ENCODE peak calls at places on chromosome 5, in ten cellular contexts. One of them, this sample, is unnamed. For H3K4me1 and H3K36me3, the result is how much of the 10 kb centered on the place peaks cover.

GRCh38 chr5:35954175-35954574 is 15.8 kb upstream of the CAPSL start:
- DNase-seq in colonic mucosa: no peak
- DNase-seq in tibial artery: no peak
- DNase-seq in lower lobe of right lung: no peak
- DNase-seq in stomach: no peak
- DNase-seq in A673: no peak
- DNase-seq in astrocyte: no peak
- DNase-seq in psoas muscle: no peak
- DNase-seq in cardiac muscle cell: no peak
- DNase-seq in ascending aorta: no peak
- DNase-seq in this sample: no peak

GRCh38 chr5:167688731-167689130 is 602.7 kb upstream of the WWC1 start:
- DNase-seq in psoas muscle: no peak
- DNase-seq in astrocyte: peak
- DNase-seq in lower lobe of right lung: no peak
- DNase-seq in colonic mucosa: no peak
- DNase-seq in tibial artery: no peak
- DNase-seq in stomach: no peak
- DNase-seq in cardiac muscle cell: no peak
- DNase-seq in A673: no peak
- DNase-seq in ascending aorta: no peak
- DNase-seq in this sample: no peak

GRCh38 chr5:174608631-174609097 is 115.7 kb upstream of the MSX2 start:
- DNase-seq in cardiac muscle cell: peak
- DNase-seq in psoas muscle: peak
- DNase-seq in ascending aorta: peak
- DNase-seq in colonic mucosa: no peak
- DNase-seq in A673: no peak
- DNase-seq in lower lobe of right lung: peak
- DNase-seq in stomach: peak
- DNase-seq in astrocyte: peak
- DNase-seq in tibial artery: peak
- DNase-seq in this sample: peak

GRCh38 chr5:53479045-53479655 is 1.3 kb upstream of the FST start:
- DNase-seq in psoas muscle: no peak
- DNase-seq in cardiac muscle cell: no peak
- DNase-seq in stomach: no peak
- DNase-seq in lower lobe of right lung: no peak
- DNase-seq in astrocyte: peak
- DNase-seq in ascending aorta: no peak
- DNase-seq in tibial artery: no peak
- DNase-seq in colonic mucosa: no peak
- DNase-seq in A673: peak
- DNase-seq in this sample: no peak

GRCh38 chr5:124061663-124062062 is 549.7 kb downstream of the CSNK1G3 start:
- DNase-seq in astrocyte: peak
- DNase-seq in colonic mucosa: peak
- DNase-seq in psoas muscle: no peak
- DNase-seq in cardiac muscle cell: no peak
- DNase-seq in lower lobe of right lung: no peak
- DNase-seq in stomach: peak
- DNase-seq in ascending aorta: no peak
- DNase-seq in A673: peak
- DNase-seq in tibial artery: no peak
- DNase-seq in this sample: no peak

GRCh38 chr5:74303575-74303974 is 337.0 kb downstream of the ENC1 start:
- DNase-seq in A673: no peak
- DNase-seq in ascending aorta: no peak
- DNase-seq in tibial artery: no peak
- DNase-seq in psoas muscle: no peak
- DNase-seq in astrocyte: no peak
- DNase-seq in colonic mucosa: no peak
- DNase-seq in stomach: no peak
- DNase-seq in lower lobe of right lung: no peak
- DNase-seq in cardiac muscle cell: no peak
- DNase-seq in this sample: no peak

GRCh38 chr5:133533541-133533940 is 78.8 kb downstream of the FSTL4 start:
- DNase-seq in ascending aorta: no peak
- DNase-seq in psoas muscle: no peak
- DNase-seq in stomach: no peak
- DNase-seq in tibial artery: no peak
- DNase-seq in colonic mucosa: no peak
- DNase-seq in astrocyte: no peak
- DNase-seq in cardiac muscle cell: no peak
- DNase-seq in A673: no peak
- DNase-seq in lower lobe of right lung: no peak
- DNase-seq in this sample: no peak

GRCh38 chr5:98938459-98938858 is 9.7 kb upstream of the CHD1 start:
- DNase-seq in colonic mucosa: no peak
- DNase-seq in psoas muscle: no peak
- DNase-seq in A673: no peak
- DNase-seq in astrocyte: peak
- DNase-seq in lower lobe of right lung: no peak
- DNase-seq in tibial artery: no peak
- DNase-seq in stomach: no peak
- DNase-seq in ascending aorta: no peak
- DNase-seq in cardiac muscle cell: peak
- DNase-seq in this sample: no peak

GRCh38 chr5:17069995-17070405 is 133.9 kb upstream of the MYO10 start:
- DNase-seq in ascending aorta: no peak
- DNase-seq in lower lobe of right lung: no peak
- DNase-seq in cardiac muscle cell: peak
- DNase-seq in A673: peak
- DNase-seq in stomach: peak
- DNase-seq in astrocyte: peak
- DNase-seq in colonic mucosa: peak
- DNase-seq in tibial artery: no peak
- DNase-seq in psoas muscle: no peak
- DNase-seq in this sample: no peak

GRCh38 chr5:93578813-93579560 is 2.0 kb downstream of the NR2F1-AS1 start:
- DNase-seq in tibial artery: no peak
- DNase-seq in A673: peak
- DNase-seq in psoas muscle: no peak
- DNase-seq in colonic mucosa: peak
- DNase-seq in stomach: no peak
- DNase-seq in astrocyte: peak
- DNase-seq in cardiac muscle cell: no peak
- DNase-seq in ascending aorta: no peak
- DNase-seq in lower lobe of right lung: peak
- DNase-seq in this sample: no peak

GRCh38 chr5:93576015-93576414 is 5.0 kb downstream of the NR2F1-AS1 start:
- DNase-seq in cardiac muscle cell: no peak
- DNase-seq in psoas muscle: no peak
- DNase-seq in stomach: no peak
- DNase-seq in tibial artery: no peak
- DNase-seq in astrocyte: no peak
- DNase-seq in ascending aorta: no peak
- DNase-seq in A673: no peak
- DNase-seq in colonic mucosa: no peak
- DNase-seq in lower lobe of right lung: no peak
- DNase-seq in this sample: no peak

GRCh38 chr5:93576994-93577575 is 3.9 kb downstream of the NR2F1-AS1 start:
- DNase-seq in A673: no peak
- DNase-seq in tibial artery: no peak
- DNase-seq in astrocyte: no peak
- DNase-seq in ascending aorta: no peak
- DNase-seq in psoas muscle: no peak
- DNase-seq in colonic mucosa: no peak
- DNase-seq in lower lobe of right lung: no peak
- DNase-seq in cardiac muscle cell: no peak
- DNase-seq in stomach: no peak
- DNase-seq in this sample: no peak

GRCh38 chr5:93578179-93578812 is 2.7 kb downstream of the NR2F1-AS1 start:
- DNase-seq in lower lobe of right lung: no peak
- DNase-seq in cardiac muscle cell: no peak
- DNase-seq in ascending aorta: no peak
- DNase-seq in stomach: no peak
- DNase-seq in colonic mucosa: no peak
- DNase-seq in psoas muscle: no peak
- DNase-seq in A673: no peak
- DNase-seq in astrocyte: peak
- DNase-seq in tibial artery: no peak
- DNase-seq in this sample: no peak

GRCh38 chr5:93577807-93578178 is 3.2 kb downstream of the NR2F1-AS1 start:
- DNase-seq in astrocyte: no peak
- DNase-seq in A673: no peak
- DNase-seq in stomach: no peak
- DNase-seq in ascending aorta: no peak
- DNase-seq in tibial artery: no peak
- DNase-seq in colonic mucosa: no peak
- DNase-seq in lower lobe of right lung: no peak
- DNase-seq in psoas muscle: no peak
- DNase-seq in cardiac muscle cell: no peak
- DNase-seq in this sample: no peak
- H3K4me1 ChIP-seq in astrocyte: half or more
- H3K4me1 ChIP-seq in A673: under half
- H3K4me1 ChIP-seq in stomach: half or more
- H3K4me1 ChIP-seq in ascending aorta: under half
- H3K4me1 ChIP-seq in tibial artery: under half
- H3K4me1 ChIP-seq in colonic mucosa: under half
- H3K4me1 ChIP-seq in lower lobe of right lung: under half
- H3K4me1 ChIP-seq in psoas muscle: under half
- H3K4me1 ChIP-seq in cardiac muscle cell: under half
- H3K4me1 ChIP-seq in this sample: under half

GRCh38 chr5:154236459-154237375 is 46.2 kb downstream of the GALNT10 start:
- DNase-seq in lower lobe of right lung: no peak
- DNase-seq in cardiac muscle cell: no peak
- DNase-seq in astrocyte: no peak
- DNase-seq in tibial artery: no peak
- DNase-seq in ascending aorta: no peak
- DNase-seq in psoas muscle: no peak
- DNase-seq in stomach: no peak
- DNase-seq in colonic mucosa: no peak
- DNase-seq in A673: no peak
- DNase-seq in this sample: no peak
- TF ChIP-seq CTCF in lower lobe of right lung: no peak
- TF ChIP-seq CTCF in cardiac muscle cell: no peak
- TF ChIP-seq CTCF in astrocyte: no peak
- TF ChIP-seq CTCF in tibial artery: no peak
- TF ChIP-seq CTCF in ascending aorta: no peak
- TF ChIP-seq CTCF in psoas muscle: no peak
- TF ChIP-seq CTCF in stomach: no peak
- TF ChIP-seq CTCF in colonic mucosa: no peak
- TF ChIP-seq CTCF in A673: no peak
- TF ChIP-seq CTCF in this sample: no peak

GRCh38 chr5:134560698-134561097 is 35.2 kb downstream of the JADE2 start:
- DNase-seq in A673: no peak
- DNase-seq in colonic mucosa: no peak
- DNase-seq in astrocyte: no peak
- DNase-seq in stomach: no peak
- DNase-seq in ascending aorta: no peak
- DNase-seq in tibial artery: no peak
- DNase-seq in lower lobe of right lung: no peak
- DNase-seq in psoas muscle: no peak
- DNase-seq in cardiac muscle cell: no peak
- DNase-seq in this sample: no peak

GRCh38 chr5:134556994-134557393 is 31.5 kb downstream of the JADE2 start:
- DNase-seq in lower lobe of right lung: no peak
- DNase-seq in astrocyte: no peak
- DNase-seq in A673: no peak
- DNase-seq in psoas muscle: no peak
- DNase-seq in tibial artery: no peak
- DNase-seq in stomach: no peak
- DNase-seq in colonic mucosa: no peak
- DNase-seq in ascending aorta: no peak
- DNase-seq in cardiac muscle cell: no peak
- DNase-seq in this sample: no peak

GRCh38 chr5:134555889-134556311 is 30.4 kb downstream of the JADE2 start:
- DNase-seq in ascending aorta: peak
- DNase-seq in A673: peak
- DNase-seq in tibial artery: peak
- DNase-seq in psoas muscle: peak
- DNase-seq in stomach: peak
- DNase-seq in lower lobe of right lung: no peak
- DNase-seq in cardiac muscle cell: peak
- DNase-seq in astrocyte: peak
- DNase-seq in colonic mucosa: no peak
- DNase-seq in this sample: peak

GRCh38 chr5:134561871-134562296 is 36.4 kb downstream of the JADE2 start:
- DNase-seq in psoas muscle: no peak
- DNase-seq in colonic mucosa: no peak
- DNase-seq in stomach: peak
- DNase-seq in ascending aorta: no peak
- DNase-seq in cardiac muscle cell: no peak
- DNase-seq in A673: peak
- DNase-seq in astrocyte: peak
- DNase-seq in tibial artery: no peak
- DNase-seq in lower lobe of right lung: no peak
- DNase-seq in this sample: peak

DNA sequence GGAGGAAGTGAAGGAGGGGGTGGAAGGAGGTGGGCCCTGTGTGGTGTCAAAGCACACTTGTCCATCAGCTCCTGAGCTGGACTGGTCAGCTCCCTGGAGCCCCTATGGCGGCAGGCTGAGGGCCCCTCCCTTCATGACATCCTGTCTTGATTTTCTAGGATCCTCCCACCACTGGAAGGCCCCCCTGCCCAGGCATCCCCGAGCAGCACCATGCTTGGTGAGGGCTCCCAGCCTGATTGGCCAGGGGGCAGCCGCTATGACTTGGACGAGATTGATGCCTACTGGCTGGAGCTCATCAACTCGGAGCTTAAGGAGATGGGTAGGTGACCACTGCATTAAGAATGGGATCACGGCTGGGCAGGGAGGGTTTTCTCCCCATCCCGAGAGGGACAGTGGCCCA is 34.2 kb downstream of the JADE2 start:
- DNase-seq in colonic mucosa: no peak
- DNase-seq in astrocyte: no peak
- DNase-seq in stomach: no peak
- DNase-seq in psoas muscle: no peak
- DNase-seq in tibial artery: no peak
- DNase-seq in ascending aorta: no peak
- DNase-seq in lower lobe of right lung: no peak
- DNase-seq in cardiac muscle cell: no peak
- DNase-seq in A673: no peak
- DNase-seq in this sample: no peak
- H3K36me3 ChIP-seq in colonic mucosa: under half
- H3K36me3 ChIP-seq in astrocyte: under half
- H3K36me3 ChIP-seq in stomach: half or more
- H3K36me3 ChIP-seq in psoas muscle: half or more
- H3K36me3 ChIP-seq in tibial artery: half or more
- H3K36me3 ChIP-seq in ascending aorta: half or more
- H3K36me3 ChIP-seq in lower lobe of right lung: half or more
- H3K36me3 ChIP-seq in cardiac muscle cell: under half
- H3K36me3 ChIP-seq in A673: under half
- H3K36me3 ChIP-seq in this sample: under half

DNA sequence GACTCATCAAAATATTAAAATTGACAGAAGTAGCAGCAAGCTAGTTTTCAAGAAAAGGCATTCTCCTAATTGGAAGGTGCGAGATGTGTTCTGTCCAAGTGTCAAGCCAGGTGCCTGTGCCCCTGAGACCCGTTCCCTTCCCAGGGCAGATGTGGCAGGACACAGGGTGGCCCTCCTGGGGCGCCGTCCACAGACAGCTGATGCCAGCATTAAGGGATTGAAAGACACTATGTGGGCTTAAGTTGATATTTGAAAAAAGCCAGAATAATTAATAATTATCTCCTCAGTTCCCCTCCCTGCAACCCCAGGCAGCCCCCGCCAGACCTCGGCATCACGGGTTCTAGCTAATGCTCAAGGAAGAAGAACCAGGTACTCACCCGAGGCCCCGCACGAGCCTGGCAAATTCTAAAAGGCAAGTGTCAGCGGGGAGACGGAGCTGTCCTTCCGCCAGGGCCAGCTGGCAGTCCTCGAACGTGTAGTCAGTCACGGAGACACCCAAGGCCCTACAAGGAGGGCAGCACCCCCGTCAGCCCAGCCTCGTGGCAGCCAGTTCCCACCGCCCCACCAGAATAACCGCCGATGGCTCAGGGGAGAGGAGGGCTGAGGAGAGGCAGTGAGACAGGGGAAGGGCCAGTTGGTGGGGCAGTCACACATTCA is 29.1 kb upstream of the SLC6A3 start:
- DNase-seq in astrocyte: no peak
- DNase-seq in ascending aorta: no peak
- DNase-seq in A673: no peak
- DNase-seq in cardiac muscle cell: no peak
- DNase-seq in tibial artery: no peak
- DNase-seq in stomach: no peak
- DNase-seq in psoas muscle: no peak
- DNase-seq in colonic mucosa: no peak
- DNase-seq in lower lobe of right lung: no peak
- DNase-seq in this sample: no peak
- H3K4me1 ChIP-seq in astrocyte: under half
- H3K4me1 ChIP-seq in ascending aorta: under half
- H3K4me1 ChIP-seq in A673: under half
- H3K4me1 ChIP-seq in cardiac muscle cell: under half
- H3K4me1 ChIP-seq in tibial artery: under half
- H3K4me1 ChIP-seq in stomach: under half
- H3K4me1 ChIP-seq in psoas muscle: under half
- H3K4me1 ChIP-seq in colonic mucosa: under half
- H3K4me1 ChIP-seq in lower lobe of right lung: under half
- H3K4me1 ChIP-seq in this sample: under half